ENCODE peak calls at places on chromosomes 12 and 14, in eight cellular contexts. M is BJ, C is lower lobe of right lung, I is fibroblast of mammary gland, V is pancreas, W is fibroblast of pulmonary artery, S is heart right ventricle, D is dorsolateral prefrontal cortex. N is an unnamed sample.

GRCh38 chr12:1104088-1104800 is 113.2 kb downstream of the ERC1 start:
- DNase-seq in M (no peak), C (no peak), I (no peak), V (no peak), W (no peak), S (no peak), D (no peak), N (no peak)

GRCh38 chr14:49196327-49196726 is 389.9 kb downstream of the RPS29 start:
- DNase-seq in M (no peak), C (no peak), I (no peak), V (no peak), W (no peak), S (no peak), D (no peak), N (no peak)

GRCh38 chr14:86790408-86791364 is 1202.3 kb downstream of the GALC start:
- DNase-seq in M (no peak), C (no peak), I (no peak), V (no peak), W (no peak), S (no peak), D (no peak), N (no peak)

GRCh38 chr14:106831322-106831720 is 1304.9 kb downstream of the TMEM121 start:
- DNase-seq in M (no peak), C (peak), I (peak), V (no peak), W (no peak), S (peak), D (no peak), N (no peak)

GRCh38 chr14:86221000-86221399 is 691.1 kb downstream of the FLRT2 start:
- DNase-seq in M (no peak), C (no peak), I (no peak), V (no peak), W (no peak), S (no peak), D (no peak), N (no peak)

GRCh38 chr14:23640524-23641141 is 4.5 kb downstream of the DHRS2 start:
- DNase-seq in M (peak), C (no peak), I (peak), V (no peak), W (peak), S (peak), D (no peak), N (peak)

GRCh38 chr12:43638786-43639185 is 86.8 kb upstream of the ADAMTS20 start:
- DNase-seq in M (no peak), C (no peak), I (no peak), V (no peak), W (no peak), S (no peak), D (no peak), N (no peak)

GRCh38 chr14:101719045-101719645 is 42.4 kb upstream of the PPP2R5C start:
- DNase-seq in M (no peak), C (no peak), I (no peak), V (no peak), W (no peak), S (no peak), D (no peak), N (no peak)

GRCh38 chr14:89228921-89229639 is 188.0 kb downstream of the FOXN3 start:
- DNase-seq in M (no peak), C (no peak), I (no peak), V (no peak), W (no peak), S (no peak), D (no peak), N (no peak)

GRCh38 chr14:98345186-98345585 is 926.8 kb downstream of the BCL11B start:
- DNase-seq in M (no peak), C (no peak), I (no peak), V (no peak), W (no peak), S (no peak), D (no peak), N (no peak)

GRCh38 chr14:104230946-104231345 is 92.6 kb downstream of the KIF26A start:
- DNase-seq in M (no peak), C (no peak), I (no peak), V (no peak), W (no peak), S (no peak), D (no peak), N (no peak)

GRCh38 chr12:109760031-109760929 is 46.7 kb downstream of the FAM222A start:
- DNase-seq in M (no peak), C (peak), I (no peak), V (peak), W (no peak), S (peak), D (peak), N (no peak)

GRCh38 chr12:80580254-80580653 is 127.2 kb upstream of the MYF6 start:
- DNase-seq in M (peak), C (no peak), I (peak), V (no peak), W (peak), S (no peak), D (no peak), N (peak)

GRCh38 chr12:56157201-56158028 is 744 bp upstream of the MYL6 start:
- DNase-seq in M (peak), C (peak), I (peak), V (peak), W (peak), S (peak), D (peak), N (peak)

GRCh38 chr14:94682736-94683135 is 70.5 kb downstream of the SERPINA3 start:
- DNase-seq in M (no peak), C (no peak), I (no peak), V (no peak), W (no peak), S (no peak), D (no peak), N (no peak)

GRCh38 chr12:21276826-21277225 is 57.9 kb downstream of the SLCO1A2 start:
- DNase-seq in M (no peak), C (no peak), I (no peak), V (no peak), W (no peak), S (no peak), D (no peak), N (no peak)

GRCh38 chr12:10559241-10559640 is 53.6 kb downstream of the EIF2S3B start:
- DNase-seq in M (no peak), C (no peak), I (no peak), V (no peak), W (no peak), S (no peak), D (no peak), N (no peak)

GRCh38 chr12:131862994-131863710 is 31.3 kb upstream of the ULK1 start:
- DNase-seq in M (no peak), C (no peak), I (no peak), V (no peak), W (peak), S (no peak), D (no peak), N (no peak)

GRCh38 chr12:3336606-3337311 is 154.2 kb upstream of the PRMT8 start:
- DNase-seq in M (no peak), C (no peak), I (no peak), V (no peak), W (no peak), S (no peak), D (peak), N (no peak)

GRCh38 chr12:4865246-4865645 is 44.5 kb upstream of the KCNA1 start:
- DNase-seq in M (no peak), C (no peak), I (no peak), V (no peak), W (no peak), S (no peak), D (no peak), N (no peak)

GRCh38 chr12:14059538-14059937 is 78.1 kb upstream of the GRIN2B start:
- DNase-seq in M (no peak), C (no peak), I (no peak), V (no peak), W (no peak), S (no peak), D (no peak), N (no peak)

GRCh38 chr12:123854918-123855317 is 92.8 kb downstream of the DNAH10 start:
- DNase-seq in M (no peak), C (no peak), I (no peak), V (no peak), W (no peak), S (no peak), D (no peak), N (no peak)

GRCh38 chr12:44509471-44509870 is 366.6 kb downstream of the NELL2 start:
- DNase-seq in M (peak), C (no peak), I (no peak), V (no peak), W (no peak), S (no peak), D (no peak), N (no peak)

GRCh38 chr12:123886258-123886657 is 86.4 kb downstream of the CCDC92 start:
- DNase-seq in M (no peak), C (no peak), I (no peak), V (no peak), W (no peak), S (no peak), D (no peak), N (no peak)

GRCh38 chr14:86935241-86935640 is 1057.7 kb downstream of the GALC start:
- DNase-seq in M (no peak), C (no peak), I (no peak), V (no peak), W (no peak), S (no peak), D (no peak), N (no peak)

GRCh38 chr14:33081259-33081658 is 142.6 kb downstream of the NPAS3 start:
- DNase-seq in M (no peak), C (no peak), I (no peak), V (no peak), W (no peak), S (no peak), D (no peak), N (no peak)

DNA sequence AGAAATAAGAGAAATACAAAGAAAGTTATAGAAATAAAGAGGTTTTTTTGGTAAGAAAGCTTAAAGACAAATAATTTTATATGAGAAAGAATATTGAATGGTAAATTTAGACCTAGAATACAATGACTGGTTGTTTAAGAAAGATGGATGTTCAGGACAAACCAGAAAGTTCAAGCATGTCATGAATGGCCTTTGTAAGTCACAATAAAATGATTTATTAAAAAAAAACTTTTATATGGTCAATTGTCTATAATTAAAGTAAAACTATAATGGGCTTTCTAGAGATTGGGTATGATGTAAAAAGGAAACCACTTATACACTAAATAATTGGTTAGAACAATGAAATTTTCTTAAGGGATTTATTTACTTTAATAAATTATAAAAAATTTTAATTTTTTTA is 19.8 kb upstream of the CAPRIN2 start:
- DNase-seq in M (no peak), C (no peak), I (peak), V (no peak), W (no peak), S (no peak), D (no peak), N (no peak)
- TF ChIP-seq CTCF in M (no peak), C (no peak), I (no peak), V (no peak), W (no peak), S (no peak), D (no peak), N (no peak)

GRCh38 chr12:59115526-59115925 is 195.2 kb upstream of the LRIG3 start:
- DNase-seq in M (no peak), C (no peak), I (peak), V (no peak), W (no peak), S (no peak), D (no peak), N (peak)
- H3K4me3 ChIP-seq in M (no peak), C (no peak), I (no peak), V (no peak), W (no peak), S (no peak), D (no peak), N (no peak)

GRCh38 chr12:31324116-31324844 is 1.7 kb downstream of the SINHCAF start:
- DNase-seq in M (no peak), C (peak), I (peak), V (peak), W (peak), S (peak), D (no peak), N (peak)
- TF ChIP-seq CTCF in M (no peak), C (peak), I (no peak), V (no peak), W (no peak), S (no peak), D (no peak), N (no peak)

GRCh38 chr14:70905316-70905715 is 1.9 kb upstream of the PCNX1 start:
- DNase-seq in M (no peak), C (no peak), I (peak), V (no peak), W (peak), S (peak), D (peak), N (peak)
- H3K4me3 ChIP-seq in M (no peak), C (no peak), I (no peak), V (no peak), W (peak), S (peak), D (no peak), N (no peak)

DNA sequence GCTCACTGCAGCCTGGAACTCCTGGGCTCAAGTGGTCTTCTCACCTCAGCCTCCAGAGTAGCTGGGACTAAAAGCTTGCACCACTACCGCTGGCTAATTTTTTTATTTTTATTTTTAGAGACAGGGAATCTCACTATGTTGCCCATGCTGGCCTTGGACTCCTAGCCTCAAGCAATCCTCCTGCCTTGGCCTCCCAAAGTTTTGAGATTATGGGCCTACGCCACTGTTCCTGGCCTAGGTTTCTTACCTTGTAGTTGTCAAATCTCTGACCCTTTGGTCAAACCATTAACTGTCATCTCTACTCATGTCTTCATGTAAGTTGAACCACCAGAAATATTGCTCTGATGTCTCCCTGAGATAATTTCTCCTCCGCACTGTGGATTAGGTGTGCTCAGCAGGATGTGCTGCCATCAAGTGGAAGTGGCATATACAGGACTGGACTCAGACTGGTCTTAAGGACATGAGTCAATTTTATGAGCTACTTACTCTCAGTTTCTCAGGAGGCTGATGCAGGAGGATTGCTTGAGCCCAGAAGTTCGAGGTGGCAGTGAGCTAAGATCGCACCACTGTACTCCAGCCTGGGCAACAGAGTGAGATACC is 28.5 kb downstream of the ACTR6 start:
- DNase-seq in M (no peak), C (no peak), I (peak), V (no peak), W (peak), S (no peak), D (no peak), N (no peak)
- TF ChIP-seq CTCF in M (peak), C (no peak), I (peak), V (no peak), W (peak), S (no peak), D (no peak), N (no peak)

GRCh38 chr12:75334384-75335030 is at the start of gene GLIPR1L1:
- DNase-seq in M (peak), C (peak), I (peak), V (peak), W (peak), S (peak), D (peak), N (peak)
- H3K4me3 ChIP-seq in M (peak), C (peak), I (peak), V (peak), W (peak), S (peak), D (peak), N (peak)

GRCh38 chr12:65879878-65880277 is 55.6 kb downstream of the HMGA2 start:
- DNase-seq in M (peak), C (no peak), I (peak), V (no peak), W (peak), S (no peak), D (no peak), N (peak)
- TF ChIP-seq CTCF in M (no peak), C (no peak), I (no peak), V (no peak), W (no peak), S (no peak), D (no peak), N (no peak)